ENCODE peak calls at places on chromosomes 4 and X, in seven cellular contexts. O, R, K, A, X, Y and Q are unnamed samples.
A peak's percentile ranks its signal among the peaks of the same experiment; 100 is the strongest.

GRCh38 chr4:19936471-19936870 is 315.2 kb upstream of the SLIT2 start:
- DNase-seq in O (peak; percentile 88), R (no peak), K (no peak), A (no peak), X (no peak), Y (no peak), Q (no peak)

GRCh38 chrX:70476934-70477733 is 32.5 kb downstream of the DLG3 start:
- DNase-seq in O (peak; percentile 69), R (no peak), K (no peak), A (peak; percentile 53), X (peak; percentile 60), Y (peak; percentile 77), Q (no peak)

GRCh38 chrX:31858915-31859314 is 787.1 kb upstream of the FTHL17 start:
- DNase-seq in O (no peak), R (no peak), K (no peak), A (no peak), X (no peak), Y (no peak), Q (no peak)

GRCh38 chr4:61160484-61160883 is 39.6 kb upstream of the ADGRL3 start:
- DNase-seq in O (no peak), R (no peak), K (no peak), A (no peak), X (no peak), Y (no peak), Q (no peak)

GRCh38 chr4:87377816-87378215 is 13.2 kb downstream of the HSD17B11 start:
- DNase-seq in O (no peak), R (no peak), K (no peak), A (no peak), X (no peak), Y (no peak), Q (no peak)

GRCh38 chr4:105943234-105943633 is 48.0 kb downstream of the NPNT start:
- DNase-seq in O (no peak), R (no peak), K (no peak), A (no peak), X (no peak), Y (no peak), Q (no peak)

GRCh38 chr4:15104825-15105224 is 102.5 kb downstream of the CPEB2 start:
- DNase-seq in O (peak; percentile 67), R (no peak), K (no peak), A (no peak), X (no peak), Y (no peak), Q (no peak)

GRCh38 chr4:7904108-7904516 is 35.5 kb downstream of the AFAP1 start:
- DNase-seq in O (peak; percentile 89), R (peak; percentile 32), K (no peak), A (no peak), X (no peak), Y (no peak), Q (no peak)

GRCh38 chr4:85039526-85039925 is 73.0 kb upstream of the WDFY3 start:
- DNase-seq in O (peak; percentile 47), R (no peak), K (no peak), A (no peak), X (peak; percentile 78), Y (no peak), Q (no peak)

GRCh38 chr4:141977433-141977832 is 341.1 kb downstream of the IL15 start:
- DNase-seq in O (no peak), R (no peak), K (peak; percentile 97), A (no peak), X (no peak), Y (no peak), Q (no peak)

GRCh38 chr4:151256134-151256533 is 20.8 kb upstream of the PRSS48 start:
- DNase-seq in O (no peak), R (no peak), K (no peak), A (no peak), X (no peak), Y (no peak), Q (no peak)

GRCh38 chr4:118773082-118773792 is 62.7 kb downstream of the SEC24D start:
- DNase-seq in O (no peak), R (no peak), K (no peak), A (no peak), X (no peak), Y (no peak), Q (no peak)

GRCh38 chrX:110409925-110410324 is 51.3 kb downstream of the RTL9 start:
- DNase-seq in O (peak; percentile 73), R (no peak), K (no peak), A (peak; percentile 54), X (peak; percentile 82), Y (no peak), Q (no peak)

GRCh38 chrX:152632445-152633097 is 5.1 kb upstream of the GABRQ start:
- DNase-seq in O (peak; percentile 24), R (peak; percentile 57), K (peak; percentile 30), A (peak; percentile 16), X (peak; percentile 21), Y (no peak), Q (no peak)

GRCh38 chr4:82555279-82555678 is 6.5 kb downstream of the TMEM150C start:
- DNase-seq in O (no peak), R (no peak), K (no peak), A (no peak), X (no peak), Y (no peak), Q (no peak)

GRCh38 chr4:63937961-63938360 is 471.3 kb downstream of the TECRL start:
- DNase-seq in O (no peak), R (no peak), K (no peak), A (peak; percentile 0), X (no peak), Y (no peak), Q (no peak)

GRCh38 chrX:77527233-77528001 is 80.2 kb downstream of the FGF16 start:
- DNase-seq in O (no peak), R (no peak), K (no peak), A (no peak), X (no peak), Y (peak; percentile 42), Q (no peak)

GRCh38 chr4:152168960-152169616 is 366.8 kb downstream of the FBXW7 start:
- DNase-seq in O (no peak), R (no peak), K (no peak), A (no peak), X (peak; percentile 7), Y (no peak), Q (no peak)

GRCh38 chrX:46577116-46578005 is 3.8 kb downstream of the CHST7 start:
- DNase-seq in O (peak; percentile 75), R (no peak), K (no peak), A (no peak), X (peak; percentile 58), Y (no peak), Q (no peak)

GRCh38 chrX:10598540-10598939 is 21.8 kb downstream of the MID1 start:
- DNase-seq in O (no peak), R (no peak), K (no peak), A (no peak), X (no peak), Y (no peak), Q (no peak)

GRCh38 chr4:38664704-38665401 is 854 bp downstream of the KLF3 start:
- DNase-seq in O (peak; percentile 56), R (peak; percentile 27), K (peak; percentile 38), A (peak; percentile 24), X (no peak), Y (peak; percentile 82), Q (peak; percentile 57)

GRCh38 chr4:2787230-2788100 is 5.4 kb upstream of the SH3BP2 start:
- DNase-seq in O (no peak), R (no peak), K (peak; percentile 35), A (no peak), X (no peak), Y (peak; percentile 76), Q (peak; percentile 93)

GRCh38 chr4:80423553-80424224 is 88.2 kb downstream of the CFAP299 start:
- DNase-seq in O (peak; percentile 19), R (no peak), K (no peak), A (no peak), X (peak; percentile 7), Y (no peak), Q (no peak)

GRCh38 chr4:40377462-40378385 is 42.6 kb downstream of the CHRNA9 start:
- DNase-seq in O (peak; percentile 27), R (no peak), K (no peak), A (no peak), X (peak; percentile 81), Y (no peak), Q (no peak)

GRCh38 chr4:26779674-26780073 is 81.0 kb upstream of the STIM2 start:
- DNase-seq in O (peak; percentile 48), R (no peak), K (no peak), A (peak; percentile 93), X (peak; percentile 100), Y (no peak), Q (no peak)

GRCh38 chrX:49829016-49829415 is at the start of gene PAGE4:
- DNase-seq in O (no peak), R (no peak), K (no peak), A (no peak), X (no peak), Y (no peak), Q (no peak)
- TF ChIP-seq CTCF in O (no peak), R (no peak), K (no peak), A (no peak), X (no peak), Y (no peak), Q (no peak)

DNA sequence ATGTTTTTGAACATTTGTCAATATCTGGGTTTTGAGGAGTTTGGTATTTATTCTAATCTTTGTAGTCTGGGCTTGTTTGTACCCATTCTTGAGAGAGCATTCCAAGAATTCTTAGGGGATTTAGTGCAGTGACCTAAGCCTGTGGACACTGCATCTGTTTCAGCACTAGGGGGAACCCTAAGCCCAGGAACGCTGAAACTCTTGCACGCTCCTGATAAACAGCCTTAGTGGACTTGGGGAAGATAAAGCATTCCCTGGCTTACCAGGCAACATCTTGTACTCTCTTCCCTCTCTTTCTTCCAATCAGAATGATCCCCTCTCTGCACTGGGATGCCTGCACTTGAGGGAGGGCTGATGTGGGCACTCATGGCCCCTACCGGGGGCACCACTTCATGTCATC is 654.9 kb upstream of the HTR2C start:
- DNase-seq in O (peak; percentile 10), R (peak; percentile 41), K (peak; percentile 32), A (peak; percentile 18), X (peak; percentile 39), Y (no peak), Q (no peak)
- TF ChIP-seq CTCF in O (peak; percentile 37), R (peak; percentile 90), K (peak; percentile 61), A (no peak), X (peak; percentile 49), Y (no peak), Q (peak; percentile 70)

GRCh38 chrX:100850317-100850716 is 23.8 kb downstream of the NOX1 start:
- DNase-seq in O (no peak), R (no peak), K (no peak), A (no peak), X (no peak), Y (no peak), Q (no peak)
- TF ChIP-seq CTCF in O (no peak), R (no peak), K (no peak), A (no peak), X (no peak), Y (no peak), Q (no peak)

DNA sequence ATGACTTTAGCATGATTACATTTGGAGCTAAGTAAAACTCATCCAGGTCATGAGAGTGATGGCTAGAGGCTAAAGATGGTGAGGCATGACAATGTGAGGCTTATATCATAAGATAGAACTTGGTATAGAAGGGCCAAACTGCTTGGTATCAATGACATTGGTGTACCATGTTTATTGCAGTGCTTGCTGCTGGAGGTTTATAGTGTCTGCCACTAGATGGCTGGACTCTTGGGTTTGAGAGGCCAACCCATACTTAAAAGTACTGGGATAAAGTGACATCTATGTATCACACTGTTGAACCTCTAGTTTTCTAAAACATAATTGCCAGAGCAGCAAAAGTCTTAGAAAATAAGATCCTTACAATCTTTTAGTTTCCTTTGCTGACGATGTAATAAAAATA is 83.0 kb upstream of the TACR3 start:
- DNase-seq in O (no peak), R (no peak), K (no peak), A (no peak), X (no peak), Y (no peak), Q (no peak)
- TF ChIP-seq CTCF in O (no peak), R (no peak), K (no peak), A (no peak), X (no peak), Y (no peak), Q (no peak)